ENCODE peak calls at places on chromosomes 5 and 9, in four cellular contexts. R is cardiac muscle cell, U is HL-60, O is ovary. N is an unnamed sample.

GRCh38 chr9:130936285-130937117 is 2.5 kb downstream of the FIBCD1 start:
- DNase-seq in U (peak), O (peak), R (peak), N (peak)

GRCh38 chr5:138752951-138753793 is at the start of gene CTNNA1:
- DNase-seq in O (peak), R (peak), U (no peak), N (peak)

GRCh38 chr9:106773750-106774149 is 89.2 kb upstream of the ZNF462 start:
- DNase-seq in U (no peak), O (no peak), R (no peak), N (no peak)

GRCh38 chr5:68419637-68420452 is 204.3 kb downstream of the PIK3R1 start:
- DNase-seq in U (no peak), O (no peak), R (peak), N (no peak)

GRCh38 chr5:154196955-154197652 is 6.6 kb downstream of the GALNT10 start:
- DNase-seq in R (peak), U (peak), O (no peak), N (peak)

GRCh38 chr5:43033845-43034590 is 6.1 kb downstream of the ANXA2R start:
- DNase-seq in U (no peak), R (no peak), O (no peak), N (no peak)

GRCh38 chr5:169668732-169669131 is 31.7 kb downstream of the DOCK2 start:
- DNase-seq in O (no peak), R (no peak), U (no peak), N (no peak)

GRCh38 chr5:114325552-114325951 is 36.3 kb upstream of the KCNN2 start:
- DNase-seq in O (no peak), U (no peak), R (peak), N (no peak)

GRCh38 chr9:136511670-136512592 is 29.1 kb upstream of the SEC16A start:
- DNase-seq in R (no peak), O (peak), U (no peak), N (no peak)

GRCh38 chr9:129282308-129283211 is 104.5 kb upstream of the IER5L start:
- DNase-seq in U (peak), O (peak), R (no peak), N (no peak)

GRCh38 chr9:114278881-114279570 is 43.9 kb upstream of the ORM1 start:
- DNase-seq in U (no peak), O (peak), R (no peak), N (no peak)

GRCh38 chr9:104906441-104907277 is 21.3 kb downstream of the ABCA1 start:
- DNase-seq in U (no peak), R (no peak), O (no peak), N (no peak)

GRCh38 chr5:42252306-42252705 is 170.9 kb upstream of the GHR start:
- DNase-seq in U (no peak), R (no peak), O (no peak), N (no peak)

GRCh38 chr5:7146886-7147285 is 249.1 kb upstream of the ADCY2 start:
- DNase-seq in U (no peak), R (no peak), O (no peak), N (no peak)

GRCh38 chr9:76451234-76451633 is 7.7 kb upstream of the GCNT1 start:
- DNase-seq in O (no peak), R (no peak), U (no peak), N (peak)

GRCh38 chr9:24257726-24258125 is 288.0 kb downstream of the IZUMO3 start:
- DNase-seq in R (no peak), U (no peak), O (no peak), N (peak)

GRCh38 chr5:143235423-143235822 is 168.1 kb downstream of the NR3C1 start:
- DNase-seq in U (no peak), R (no peak), O (no peak), N (no peak)

GRCh38 chr5:138448481-138449398 is 9.9 kb downstream of the REEP2 start:
- DNase-seq in R (no peak), U (no peak), O (peak), N (peak)

GRCh38 chr9:127202461-127203139 is 62.0 kb upstream of the GARNL3 start:
- DNase-seq in R (no peak), O (no peak), U (no peak), N (no peak)

GRCh38 chr9:135997070-135998012 is 36.2 kb upstream of the UBAC1 start:
- DNase-seq in O (no peak), U (no peak), R (no peak), N (no peak)

GRCh38 chr9:107809859-107810492 is 320.4 kb upstream of the KLF4 start:
- DNase-seq in U (no peak), R (no peak), O (no peak), N (no peak)

GRCh38 chr9:131656356-131657030 is 83.4 kb downstream of the RAPGEF1 start:
- DNase-seq in R (no peak), U (peak), O (no peak), N (no peak)

GRCh38 chr5:55920784-55921183 is 69.6 kb downstream of the IL31RA start:
- DNase-seq in U (no peak), O (no peak), R (no peak), N (no peak)

GRCh38 chr5:127875235-127876021 is 172.2 kb downstream of the CCDC192 start:
- DNase-seq in O (no peak), U (no peak), R (peak), N (no peak)

GRCh38 chr5:138488481-138488945 is 23.2 kb downstream of the EGR1 start:
- DNase-seq in U (no peak), O (no peak), R (no peak), N (no peak)

GRCh38 chr9:82024931-82025330 is 36.4 kb downstream of the SPATA31D1 start:
- DNase-seq in O (no peak), R (no peak), U (no peak), N (no peak)

GRCh38 chr5:39638803-39639202 is 214.0 kb upstream of the DAB2 start:
- DNase-seq in U (no peak), R (no peak), O (no peak), N (no peak)

GRCh38 chr5:5351288-5352089 is 71.0 kb upstream of the ICE1 start:
- DNase-seq in U (peak), R (no peak), O (no peak), N (no peak)

GRCh38 chr5:133848306-133848924 is 120.0 kb downstream of the C5orf15 start:
- DNase-seq in R (no peak), U (no peak), O (no peak), N (peak)

GRCh38 chr5:113201715-113202114 is 225.1 kb downstream of the DCP2 start:
- DNase-seq in U (no peak), O (no peak), R (no peak), N (no peak)

GRCh38 chr9:130959809-130960334 is 20.8 kb upstream of the FIBCD1 start:
- DNase-seq in R (no peak), O (no peak), U (no peak), N (no peak)

GRCh38 chr9:120730661-120731514 is 16.6 kb upstream of the MEGF9 start:
- DNase-seq in U (no peak), R (no peak), O (no peak), N (peak)

GRCh38 chr5:89457411-89458329 is 574.7 kb upstream of the MEF2C start:
- DNase-seq in O (no peak), U (no peak), R (no peak), N (peak)

GRCh38 chr5:38079625-38080402 is 178.5 kb upstream of the EGFLAM start:
- DNase-seq in O (no peak), U (no peak), R (no peak), N (no peak)

GRCh38 chr9:98559568-98559967 is 149.2 kb downstream of the GABBR2 start:
- DNase-seq in U (no peak), R (no peak), O (no peak), N (no peak)

GRCh38 chr5:105882956-105883481 is 1787.7 kb downstream of the EFNA5 start:
- DNase-seq in U (no peak), R (no peak), O (no peak), N (no peak)

GRCh38 chr5:159915913-159916840 is at the start of gene ADRA1B:
- DNase-seq in O (peak), U (peak), R (peak), N (no peak)

GRCh38 chr5:159913481-159913880 is 2.8 kb upstream of the ADRA1B start:
- DNase-seq in U (no peak), R (no peak), O (no peak), N (no peak)

GRCh38 chr5:159917919-159918487 is 1.7 kb downstream of the ADRA1B start:
- DNase-seq in O (no peak), R (no peak), U (no peak), N (no peak)

GRCh38 chr5:159913048-159913447 is 3.2 kb upstream of the ADRA1B start:
- DNase-seq in R (no peak), U (no peak), O (no peak), N (no peak)

GRCh38 chr5:159916841-159917761 is 819 bp downstream of the ADRA1B start:
- DNase-seq in R (no peak), O (peak), U (no peak), N (no peak)
- H3K4me3 ChIP-seq in R (peak), O (peak), U (no peak), N (peak)

GRCh38 chr5:168337361-168337760 is 45.9 kb downstream of the WWC1 start:
- DNase-seq in U (no peak), O (no peak), R (no peak), N (no peak)

GRCh38 chr5:168341178-168341577 is 49.7 kb downstream of the WWC1 start:
- DNase-seq in U (no peak), R (no peak), O (no peak), N (no peak)

GRCh38 chr5:168340487-168340886 is 49.0 kb downstream of the WWC1 start:
- DNase-seq in O (no peak), R (no peak), U (no peak), N (no peak)

GRCh38 chr5:168342151-168342825 is 50.8 kb downstream of the WWC1 start:
- DNase-seq in O (no peak), R (no peak), U (no peak), N (no peak)

DNA sequence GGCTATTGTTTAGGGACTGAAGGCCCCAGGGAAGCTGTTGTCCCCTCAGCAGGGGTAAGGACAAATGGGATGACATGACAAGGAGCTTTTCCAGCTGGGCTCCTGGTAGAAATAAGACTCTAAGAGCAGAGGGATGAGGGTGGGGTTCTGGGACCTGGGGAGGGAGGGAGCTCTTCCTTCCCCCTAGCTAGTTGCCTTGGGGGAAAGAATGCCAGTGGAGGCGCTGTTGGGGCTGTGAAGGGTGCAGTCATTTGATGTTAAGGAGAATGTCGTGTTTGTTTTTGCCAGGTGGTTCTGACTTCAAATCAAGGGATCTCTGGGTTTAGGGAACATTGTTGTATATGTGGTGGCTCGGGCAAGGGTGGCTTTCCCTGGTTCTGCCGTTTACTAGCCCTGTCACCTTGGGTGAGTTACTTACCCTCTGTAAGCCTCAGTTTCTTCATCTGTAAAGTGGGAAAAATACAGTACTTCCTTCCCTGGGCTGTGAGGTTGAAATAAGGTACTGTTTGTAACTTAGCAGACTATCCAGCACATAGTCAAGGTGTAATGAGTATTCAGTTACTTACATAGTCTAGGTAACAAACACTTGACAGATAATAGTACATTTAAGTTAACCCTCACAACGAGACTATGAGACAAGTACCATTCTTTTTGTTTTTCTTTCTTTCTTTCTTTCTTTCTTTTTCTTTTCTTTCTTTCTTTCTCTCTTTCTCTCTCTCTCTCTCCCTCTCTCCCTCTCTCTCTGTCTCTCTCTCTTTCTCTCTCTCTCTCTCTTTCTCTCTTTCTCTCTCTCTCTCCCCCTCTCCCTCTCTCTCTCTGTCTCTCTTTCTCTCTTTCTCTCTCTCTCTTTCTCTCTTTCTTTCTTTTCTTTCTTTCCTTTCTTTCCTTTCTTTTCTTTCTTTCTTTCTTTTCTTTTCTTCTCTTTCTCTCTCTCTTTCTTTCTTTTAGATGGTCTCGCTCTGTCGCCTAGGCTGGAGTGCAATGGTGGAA is 48.0 kb downstream of the WWC1 start:
- DNase-seq in O (no peak), R (no peak), U (no peak), N (no peak)
- TF ChIP-seq CTCF in O (no peak), R (peak), U (no peak), N (peak)

DNA sequence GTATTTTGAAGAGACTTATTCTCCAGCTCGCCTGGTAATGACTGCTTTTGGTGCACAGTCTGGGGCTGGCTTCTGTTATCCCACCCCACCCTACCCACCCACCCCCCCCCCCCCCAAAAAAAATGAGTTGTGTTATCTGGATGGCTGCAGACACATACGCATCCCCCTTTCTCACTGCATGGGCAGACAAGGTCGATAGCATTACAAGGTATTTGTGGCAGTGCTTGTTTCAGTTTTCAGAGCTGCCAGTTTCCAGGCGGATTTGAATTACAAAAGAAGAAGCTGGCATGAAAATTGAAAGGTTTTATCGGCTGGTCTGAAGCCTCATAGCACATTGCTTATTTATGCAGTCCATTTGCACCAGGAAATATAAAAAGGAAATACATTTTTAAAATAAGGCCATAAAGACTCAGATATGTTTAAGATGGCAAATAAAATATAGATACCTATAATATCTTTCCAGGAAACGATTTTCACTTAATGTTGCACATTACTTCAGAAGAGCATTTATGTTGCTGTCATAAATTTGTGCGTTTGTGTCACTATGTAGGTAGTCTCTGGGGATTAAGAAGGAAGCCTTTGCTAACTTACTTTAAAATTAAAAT is 85.1 kb upstream of the GRHPR start:
- DNase-seq in R (no peak), O (no peak), U (no peak), N (no peak)
- H3K4me3 ChIP-seq in R (no peak), O (no peak), U (no peak), N (no peak)

DNA sequence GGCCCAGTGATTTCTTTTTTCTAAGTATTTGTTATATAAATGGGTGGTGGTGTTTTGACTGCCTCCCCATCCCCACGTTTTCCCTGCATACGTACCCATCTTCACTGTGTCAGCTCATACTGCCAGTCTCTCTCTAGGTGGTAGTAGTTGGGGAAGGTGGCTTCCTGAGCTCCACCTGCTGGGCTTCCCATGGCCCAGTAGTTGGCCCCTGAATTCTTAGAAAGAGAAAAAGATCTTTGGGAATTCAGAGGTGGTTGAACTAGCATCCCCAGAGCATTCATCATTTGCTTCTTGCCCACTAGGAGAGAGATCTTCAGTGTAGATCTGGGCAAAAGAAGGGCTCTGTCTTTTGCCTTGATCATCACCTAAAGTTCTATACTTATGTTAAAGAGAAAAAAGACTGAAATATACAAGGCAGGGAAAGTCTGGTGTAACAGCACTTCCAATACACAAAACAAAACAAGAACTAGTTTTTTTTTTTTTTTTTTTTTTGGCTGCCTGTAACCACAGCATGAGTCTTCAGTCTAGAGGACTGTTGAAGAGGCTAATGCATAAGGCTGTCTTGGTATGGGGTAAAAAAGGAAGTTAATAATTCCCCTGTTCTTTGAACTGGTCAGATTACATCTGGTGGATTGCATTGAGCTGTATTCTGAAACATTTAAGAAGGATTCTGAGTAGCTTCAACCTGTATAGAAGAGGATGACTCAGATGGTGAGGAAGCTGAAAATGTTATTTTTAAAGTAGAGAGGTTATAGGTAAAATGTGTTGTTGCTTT is 128.7 kb downstream of the ATG10 start:
- DNase-seq in U (peak), O (no peak), R (no peak), N (no peak)
- TF ChIP-seq CTCF in U (no peak), O (no peak), R (no peak), N (no peak)

GRCh38 chr5:12413585-12413984 is 509.3 kb upstream of the CTNND2 start:
- DNase-seq in R (no peak), O (no peak), U (no peak), N (no peak)
- H3K4me3 ChIP-seq in R (no peak), O (no peak), U (no peak), N (no peak)

GRCh38 chr5:141326088-141326854 is 4.0 kb upstream of the PCDHGA1 start:
- DNase-seq in R (peak), O (peak), U (peak), N (peak)

GRCh38 chr5:141328231-141328630 is 2.1 kb upstream of the PCDHGA1 start:
- DNase-seq in R (no peak), U (no peak), O (no peak), N (no peak)

DNA sequence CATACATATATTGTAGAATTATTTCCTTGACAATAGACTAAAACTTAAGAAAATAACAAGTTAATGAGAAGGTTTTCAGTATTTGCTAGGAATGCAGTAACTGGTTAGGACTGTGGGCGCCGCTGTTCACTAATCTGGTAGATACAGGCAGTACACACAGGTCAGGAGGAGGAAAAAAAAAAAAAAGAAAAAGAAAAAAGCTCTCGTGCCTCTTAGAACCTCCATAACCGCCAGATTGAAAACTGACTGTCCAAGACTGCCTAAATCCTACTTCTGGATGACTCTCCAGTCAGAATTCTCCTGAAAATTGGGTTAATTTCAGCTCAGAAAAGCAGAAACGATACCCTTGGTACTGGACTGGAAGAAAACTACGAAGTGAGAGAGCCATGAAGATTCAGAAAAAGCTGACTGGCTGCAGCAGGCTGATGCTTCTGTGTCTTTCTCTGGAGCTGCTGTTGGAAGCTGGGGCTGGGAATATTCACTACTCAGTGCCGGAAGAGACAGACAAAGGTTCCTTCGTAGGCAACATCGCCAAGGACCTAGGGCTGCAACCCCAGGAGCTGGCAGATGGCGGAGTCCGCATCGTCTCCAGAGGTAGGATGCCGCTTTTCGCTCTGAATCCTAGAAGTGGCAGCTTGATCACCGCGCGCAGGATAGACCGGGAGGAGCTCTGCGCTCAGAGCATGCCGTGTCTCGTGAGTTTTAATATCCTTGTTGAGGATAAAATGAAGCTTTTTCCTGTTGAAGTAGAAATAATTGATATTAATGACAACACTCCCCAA is at the start of gene PCDHGA1:
- DNase-seq in R (no peak), U (no peak), O (no peak), N (no peak)
- TF ChIP-seq CTCF in R (peak), U (no peak), O (no peak), N (peak)

N was measured in astrocyte of the cerebellum.